ENCODE peak calls at places on chromosomes 5 and 9, in six cellular contexts. One of them, this sample, is unnamed.

GRCh38 chr9:98432134-98432533 is 176.7 kb upstream of the TBC1D2 start:
- DNase-seq in endodermal cell: no peak
- DNase-seq in PC-3: no peak
- DNase-seq in Peyer's patch: no peak
- DNase-seq in cardiac muscle cell: no peak
- DNase-seq in kidney epithelial cell: no peak
- DNase-seq in this sample: no peak

GRCh38 chr9:114619205-114619758 is 8.2 kb downstream of the TMEM268 start:
- DNase-seq in endodermal cell: no peak
- DNase-seq in PC-3: no peak
- DNase-seq in Peyer's patch: peak
- DNase-seq in cardiac muscle cell: no peak
- DNase-seq in kidney epithelial cell: no peak
- DNase-seq in this sample: no peak

GRCh38 chr9:135096408-135096885 is 9.0 kb downstream of the OLFM1 start:
- DNase-seq in endodermal cell: no peak
- DNase-seq in PC-3: no peak
- DNase-seq in Peyer's patch: no peak
- DNase-seq in cardiac muscle cell: no peak
- DNase-seq in kidney epithelial cell: no peak
- DNase-seq in this sample: no peak

GRCh38 chr9:134220311-134220710 is 55.9 kb upstream of the RNU6ATAC start:
- DNase-seq in endodermal cell: no peak
- DNase-seq in PC-3: no peak
- DNase-seq in Peyer's patch: no peak
- DNase-seq in cardiac muscle cell: no peak
- DNase-seq in kidney epithelial cell: no peak
- DNase-seq in this sample: no peak

GRCh38 chr9:125428060-125428481 is 166.4 kb downstream of the GAPVD1 start:
- DNase-seq in endodermal cell: peak
- DNase-seq in PC-3: peak
- DNase-seq in Peyer's patch: no peak
- DNase-seq in cardiac muscle cell: peak
- DNase-seq in kidney epithelial cell: no peak
- DNase-seq in this sample: peak

GRCh38 chr9:41229408-41230401 is 40.6 kb upstream of the ZNG1F start:
- DNase-seq in endodermal cell: peak
- DNase-seq in PC-3: no peak
- DNase-seq in Peyer's patch: no peak
- DNase-seq in cardiac muscle cell: no peak
- DNase-seq in kidney epithelial cell: no peak
- DNase-seq in this sample: no peak

GRCh38 chr5:135442387-135443256 is 4.5 kb downstream of the DCANP1 start:
- DNase-seq in endodermal cell: peak
- DNase-seq in PC-3: no peak
- DNase-seq in Peyer's patch: no peak
- DNase-seq in cardiac muscle cell: no peak
- DNase-seq in kidney epithelial cell: no peak
- DNase-seq in this sample: no peak

GRCh38 chr5:17620627-17621026 is 10.4 kb downstream of the TAF11L12 start:
- DNase-seq in endodermal cell: peak
- DNase-seq in PC-3: no peak
- DNase-seq in Peyer's patch: no peak
- DNase-seq in cardiac muscle cell: no peak
- DNase-seq in kidney epithelial cell: no peak
- DNase-seq in this sample: no peak

GRCh38 chr5:123496892-123497291 is 15.1 kb upstream of the CSNK1G3 start:
- DNase-seq in endodermal cell: no peak
- DNase-seq in PC-3: no peak
- DNase-seq in Peyer's patch: no peak
- DNase-seq in cardiac muscle cell: no peak
- DNase-seq in kidney epithelial cell: no peak
- DNase-seq in this sample: no peak

GRCh38 chr9:77325058-77325457 is 147.7 kb downstream of the VPS13A start:
- DNase-seq in endodermal cell: no peak
- DNase-seq in PC-3: no peak
- DNase-seq in Peyer's patch: no peak
- DNase-seq in cardiac muscle cell: no peak
- DNase-seq in kidney epithelial cell: no peak
- DNase-seq in this sample: no peak

GRCh38 chr5:61965074-61965473 is 340.9 kb upstream of the KIF2A start:
- DNase-seq in endodermal cell: no peak
- DNase-seq in PC-3: no peak
- DNase-seq in Peyer's patch: no peak
- DNase-seq in cardiac muscle cell: no peak
- DNase-seq in kidney epithelial cell: no peak
- DNase-seq in this sample: no peak

GRCh38 chr5:176895829-176896228 is 3.3 kb downstream of the HK3 start:
- DNase-seq in endodermal cell: no peak
- DNase-seq in PC-3: no peak
- DNase-seq in Peyer's patch: no peak
- DNase-seq in cardiac muscle cell: no peak
- DNase-seq in kidney epithelial cell: no peak
- DNase-seq in this sample: no peak

GRCh38 chr9:9819886-9820285 is 792.9 kb downstream of the PTPRD start:
- DNase-seq in endodermal cell: no peak
- DNase-seq in PC-3: no peak
- DNase-seq in Peyer's patch: no peak
- DNase-seq in cardiac muscle cell: no peak
- DNase-seq in kidney epithelial cell: no peak
- DNase-seq in this sample: no peak

GRCh38 chr9:107348836-107349235 is 65.8 kb downstream of the RAD23B start:
- DNase-seq in endodermal cell: peak
- DNase-seq in PC-3: no peak
- DNase-seq in Peyer's patch: no peak
- DNase-seq in cardiac muscle cell: no peak
- DNase-seq in kidney epithelial cell: no peak
- DNase-seq in this sample: no peak

GRCh38 chr9:93134018-93134739 is at the start of gene NINJ1:
- DNase-seq in endodermal cell: peak
- DNase-seq in PC-3: peak
- DNase-seq in Peyer's patch: peak
- DNase-seq in cardiac muscle cell: peak
- DNase-seq in kidney epithelial cell: no peak
- DNase-seq in this sample: no peak

GRCh38 chr9:88197016-88197415 is 58.7 kb upstream of the SPATA31C2 start:
- DNase-seq in endodermal cell: no peak
- DNase-seq in PC-3: peak
- DNase-seq in Peyer's patch: no peak
- DNase-seq in cardiac muscle cell: no peak
- DNase-seq in kidney epithelial cell: no peak
- DNase-seq in this sample: no peak

GRCh38 chr5:88813805-88814584 is 69.0 kb downstream of the MEF2C start:
- DNase-seq in endodermal cell: no peak
- DNase-seq in PC-3: peak
- DNase-seq in Peyer's patch: no peak
- DNase-seq in cardiac muscle cell: no peak
- DNase-seq in kidney epithelial cell: no peak
- DNase-seq in this sample: no peak

GRCh38 chr5:177132504-177133118 is 962 bp upstream of the NSD1 start:
- DNase-seq in endodermal cell: peak
- DNase-seq in PC-3: no peak
- DNase-seq in Peyer's patch: peak
- DNase-seq in cardiac muscle cell: peak
- DNase-seq in kidney epithelial cell: no peak
- DNase-seq in this sample: no peak

GRCh38 chr9:19999491-20000057 is 210.7 kb upstream of the SLC24A2 start:
- DNase-seq in endodermal cell: no peak
- DNase-seq in PC-3: peak
- DNase-seq in Peyer's patch: no peak
- DNase-seq in cardiac muscle cell: no peak
- DNase-seq in kidney epithelial cell: peak
- DNase-seq in this sample: peak

GRCh38 chr9:115672477-115673316 is 480.9 kb upstream of the PAPPA start:
- DNase-seq in endodermal cell: peak
- DNase-seq in PC-3: peak
- DNase-seq in Peyer's patch: no peak
- DNase-seq in cardiac muscle cell: no peak
- DNase-seq in kidney epithelial cell: peak
- DNase-seq in this sample: peak

GRCh38 chr5:125455041-125455440 is 708.6 kb upstream of the ZNF608 start:
- DNase-seq in endodermal cell: no peak
- DNase-seq in PC-3: no peak
- DNase-seq in Peyer's patch: no peak
- DNase-seq in cardiac muscle cell: no peak
- DNase-seq in kidney epithelial cell: no peak
- DNase-seq in this sample: no peak

GRCh38 chr5:139684350-139684880 is 36.3 kb downstream of the CXXC5 start:
- DNase-seq in endodermal cell: no peak
- DNase-seq in PC-3: no peak
- DNase-seq in Peyer's patch: no peak
- DNase-seq in cardiac muscle cell: no peak
- DNase-seq in kidney epithelial cell: no peak
- DNase-seq in this sample: no peak
- H3K4me3 ChIP-seq in endodermal cell: no peak
- H3K4me3 ChIP-seq in PC-3: no peak
- H3K4me3 ChIP-seq in Peyer's patch: no peak
- H3K4me3 ChIP-seq in cardiac muscle cell: no peak
- H3K4me3 ChIP-seq in kidney epithelial cell: no peak
- H3K4me3 ChIP-seq in this sample: no peak

DNA sequence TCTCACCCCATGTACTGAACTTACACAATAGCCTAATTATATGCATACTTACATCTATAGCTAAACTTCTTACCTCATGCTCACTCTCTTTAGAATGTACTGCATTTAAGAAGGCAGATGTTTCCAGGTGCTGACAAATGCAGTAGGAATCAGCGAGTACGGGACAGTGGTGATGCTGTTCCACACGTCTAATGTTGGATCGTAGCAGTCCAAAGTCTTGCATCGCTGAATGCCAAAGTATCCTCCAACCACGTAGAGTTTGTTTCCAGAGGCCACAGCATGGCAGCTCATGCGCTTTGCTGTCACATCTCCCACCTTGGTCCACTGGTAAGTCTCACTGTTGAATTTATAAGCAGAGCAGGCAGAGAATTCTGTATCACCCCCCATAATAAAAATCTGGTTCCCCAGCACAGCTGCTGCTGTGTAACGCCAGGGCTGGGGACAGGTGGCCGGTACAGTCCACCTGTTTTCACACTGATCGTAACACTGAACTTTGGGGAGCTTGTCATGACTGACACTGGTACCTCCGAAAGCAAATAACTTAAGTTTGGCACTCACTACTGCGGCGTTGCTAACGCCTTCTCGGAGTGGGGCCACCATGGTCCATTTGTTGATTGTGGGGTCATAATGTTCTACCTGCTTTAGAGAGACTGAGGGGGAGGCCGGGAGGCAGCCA is 5.8 kb downstream of the ENC1 start:
- DNase-seq in endodermal cell: no peak
- DNase-seq in PC-3: no peak
- DNase-seq in Peyer's patch: no peak
- DNase-seq in cardiac muscle cell: no peak
- DNase-seq in kidney epithelial cell: no peak
- DNase-seq in this sample: no peak
- H3K4me3 ChIP-seq in endodermal cell: no peak
- H3K4me3 ChIP-seq in PC-3: no peak
- H3K4me3 ChIP-seq in Peyer's patch: no peak
- H3K4me3 ChIP-seq in cardiac muscle cell: no peak
- H3K4me3 ChIP-seq in kidney epithelial cell: no peak
- H3K4me3 ChIP-seq in this sample: no peak

DNA sequence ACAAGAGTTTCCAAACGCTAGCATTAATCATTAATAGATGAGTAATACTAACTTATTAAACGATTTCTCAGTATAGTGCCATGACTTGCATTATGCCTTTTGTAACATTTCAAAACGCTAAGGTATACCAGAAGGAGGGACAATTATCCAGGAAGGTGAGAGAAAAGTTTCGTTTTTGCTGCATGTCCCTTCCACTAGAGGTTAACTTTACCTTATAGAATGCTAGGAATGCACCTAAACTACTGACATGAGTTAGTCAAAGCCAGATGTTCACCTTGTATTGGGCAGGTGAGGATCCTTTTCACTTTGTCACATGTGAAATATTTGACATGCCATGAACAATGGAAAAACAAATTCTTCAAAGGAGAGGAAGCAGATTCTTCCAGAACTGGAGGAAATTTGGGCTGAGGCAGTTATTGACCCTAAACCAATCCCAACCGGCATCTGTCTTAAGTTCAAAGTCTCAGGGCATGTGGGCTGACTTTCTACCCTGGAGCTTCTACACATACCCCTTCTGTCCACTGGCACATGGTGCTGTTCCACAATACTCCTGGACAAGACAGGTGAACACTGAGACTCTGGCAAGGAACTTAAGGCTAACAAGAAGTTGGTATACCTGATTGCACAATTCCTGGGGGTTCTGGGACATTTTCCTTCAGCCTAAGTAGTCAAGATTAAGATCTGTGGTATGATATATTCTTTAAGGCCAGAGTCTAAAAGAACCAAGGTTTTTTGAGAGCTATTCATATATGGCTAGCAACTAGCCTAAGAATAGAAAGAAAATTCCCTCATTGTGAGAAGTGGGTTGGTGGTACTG is 2.5 kb downstream of the VLDLR start:
- DNase-seq in endodermal cell: no peak
- DNase-seq in PC-3: no peak
- DNase-seq in Peyer's patch: no peak
- DNase-seq in cardiac muscle cell: no peak
- DNase-seq in kidney epithelial cell: no peak
- DNase-seq in this sample: no peak
- H3K4me3 ChIP-seq in endodermal cell: peak
- H3K4me3 ChIP-seq in PC-3: no peak
- H3K4me3 ChIP-seq in Peyer's patch: no peak
- H3K4me3 ChIP-seq in cardiac muscle cell: peak
- H3K4me3 ChIP-seq in kidney epithelial cell: peak
- H3K4me3 ChIP-seq in this sample: peak

DNA sequence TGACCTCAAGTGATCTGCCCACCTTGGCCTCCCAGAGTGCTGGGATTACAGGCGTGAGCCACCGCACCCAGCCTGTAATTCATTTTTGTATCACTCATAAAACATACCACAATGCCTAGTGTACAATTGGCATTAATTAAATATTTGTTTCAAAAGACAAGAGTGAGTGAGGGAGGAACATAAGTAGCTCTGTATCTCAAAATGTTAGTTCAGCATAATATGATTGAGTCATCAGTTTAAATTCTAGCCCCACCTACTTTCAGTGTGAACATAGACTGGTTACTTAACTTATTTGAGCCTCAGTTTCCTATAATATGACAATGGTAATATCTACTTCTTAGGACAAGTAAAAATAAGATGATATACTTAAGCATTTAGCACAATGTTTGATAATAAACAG is 26.9 kb downstream of the INVS start:
- DNase-seq in endodermal cell: no peak
- DNase-seq in PC-3: no peak
- DNase-seq in Peyer's patch: no peak
- DNase-seq in cardiac muscle cell: no peak
- DNase-seq in kidney epithelial cell: no peak
- DNase-seq in this sample: no peak
- H3K4me3 ChIP-seq in endodermal cell: no peak
- H3K4me3 ChIP-seq in PC-3: no peak
- H3K4me3 ChIP-seq in Peyer's patch: no peak
- H3K4me3 ChIP-seq in cardiac muscle cell: no peak
- H3K4me3 ChIP-seq in kidney epithelial cell: no peak
- H3K4me3 ChIP-seq in this sample: no peak